ENCODE peak calls at places on chromosomes 1 and 21, in six cellular contexts. S is GM12878, X is K562, Z is A549, A is IMR-90, R is H1. U is an unnamed sample.
A peak's percentile ranks its signal among the peaks of the same experiment; 100 is the strongest.

GRCh38 chr1:117007719-117008013 is 6.1 kb downstream of the CD101 start:
- DNase-seq in Z (no peak), R (no peak), S (no peak), X (no peak), A (no peak), U (no peak)

GRCh38 chr1:81550753-81551152 is 250.0 kb upstream of the ADGRL2 start:
- DNase-seq in X (no peak), R (no peak), Z (no peak), A (no peak), S (no peak), U (no peak)

GRCh38 chr1:182159443-182159842 is 97.9 kb upstream of the ZNF648 start:
- DNase-seq in A (no peak), X (no peak), S (no peak), Z (no peak), R (no peak), U (no peak)

GRCh38 chr1:81635816-81636215 is 164.9 kb upstream of the ADGRL2 start:
- DNase-seq in S (no peak), A (no peak), R (no peak), X (no peak), Z (no peak), U (no peak)

GRCh38 chr1:234957330-234958065 is 171.1 kb downstream of the TOMM20 start:
- DNase-seq in R (peak; percentile 55), S (no peak), Z (peak; percentile 98), A (peak; percentile 93), X (peak; percentile 71), U (peak; percentile 99)

GRCh38 chr1:108816049-108816882 is 40.6 kb downstream of the AKNAD1 start:
- DNase-seq in A (peak; percentile 93), X (peak; percentile 35), Z (peak; percentile 44), S (no peak), R (no peak), U (peak; percentile 24)

GRCh38 chr1:180542113-180542512 is 16.7 kb upstream of the OVAAL start:
- DNase-seq in Z (no peak), A (no peak), X (no peak), S (no peak), R (no peak), U (no peak)

GRCh38 chr21:44425895-44426662 is 29.2 kb upstream of the LRRC3 start:
- DNase-seq in X (no peak), Z (no peak), S (no peak), R (no peak), A (no peak), U (no peak)

GRCh38 chr21:37365657-37366487 is 701 bp upstream of the DYRK1A start:
- DNase-seq in A (peak; percentile 45), X (peak; percentile 96), Z (peak; percentile 65), R (peak; percentile 86), S (no peak), U (peak; percentile 63)
- TF ChIP-seq POLR2A in A (peak; percentile 77), X (peak; percentile 81), Z (peak; percentile 52), R (peak; percentile 88), S (peak; percentile 60), U (peak; percentile 79)

GRCh38 chr1:93441589-93441988 is 6.3 kb upstream of the FNBP1L start:
- DNase-seq in R (no peak), A (no peak), S (no peak), Z (no peak), X (no peak), U (no peak)

GRCh38 chr1:93443456-93443855 is 4.5 kb upstream of the FNBP1L start:
- DNase-seq in X (no peak), S (no peak), A (no peak), R (no peak), Z (no peak), U (no peak)

GRCh38 chr1:93440272-93440671 is 7.6 kb upstream of the FNBP1L start:
- DNase-seq in S (no peak), X (no peak), Z (no peak), R (no peak), A (no peak), U (peak; percentile 71)

GRCh38 chr1:93438716-93439115 is 9.2 kb upstream of the FNBP1L start:
- DNase-seq in A (no peak), S (no peak), X (no peak), R (no peak), Z (no peak), U (no peak)

DNA sequence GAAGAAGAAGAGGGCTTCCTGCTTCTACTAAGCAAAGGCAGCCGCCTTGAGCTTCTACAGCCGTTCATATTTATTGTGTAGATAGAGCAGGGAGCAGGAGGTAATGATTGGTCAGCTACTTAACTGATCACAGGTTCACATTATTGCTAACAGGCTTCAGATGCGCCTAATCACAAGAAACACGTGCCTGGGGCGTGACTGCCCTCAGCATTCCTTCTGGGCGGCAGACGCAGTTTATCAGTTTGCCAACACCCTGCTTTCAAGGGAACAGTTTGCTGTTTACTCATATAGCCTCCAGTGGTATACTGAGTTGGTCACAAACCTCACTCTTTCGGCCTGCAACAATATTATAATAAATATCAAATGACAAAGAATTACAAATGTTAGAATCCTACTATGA is 5.6 kb upstream of the FNBP1L start:
- DNase-seq in S (no peak), X (peak; percentile 13), A (no peak), R (no peak), Z (peak; percentile 34), U (no peak)
- TF ChIP-seq RFX5 in S (no peak), X (no peak), A (no peak), R (no peak), Z (no peak), U (no peak)

DNA sequence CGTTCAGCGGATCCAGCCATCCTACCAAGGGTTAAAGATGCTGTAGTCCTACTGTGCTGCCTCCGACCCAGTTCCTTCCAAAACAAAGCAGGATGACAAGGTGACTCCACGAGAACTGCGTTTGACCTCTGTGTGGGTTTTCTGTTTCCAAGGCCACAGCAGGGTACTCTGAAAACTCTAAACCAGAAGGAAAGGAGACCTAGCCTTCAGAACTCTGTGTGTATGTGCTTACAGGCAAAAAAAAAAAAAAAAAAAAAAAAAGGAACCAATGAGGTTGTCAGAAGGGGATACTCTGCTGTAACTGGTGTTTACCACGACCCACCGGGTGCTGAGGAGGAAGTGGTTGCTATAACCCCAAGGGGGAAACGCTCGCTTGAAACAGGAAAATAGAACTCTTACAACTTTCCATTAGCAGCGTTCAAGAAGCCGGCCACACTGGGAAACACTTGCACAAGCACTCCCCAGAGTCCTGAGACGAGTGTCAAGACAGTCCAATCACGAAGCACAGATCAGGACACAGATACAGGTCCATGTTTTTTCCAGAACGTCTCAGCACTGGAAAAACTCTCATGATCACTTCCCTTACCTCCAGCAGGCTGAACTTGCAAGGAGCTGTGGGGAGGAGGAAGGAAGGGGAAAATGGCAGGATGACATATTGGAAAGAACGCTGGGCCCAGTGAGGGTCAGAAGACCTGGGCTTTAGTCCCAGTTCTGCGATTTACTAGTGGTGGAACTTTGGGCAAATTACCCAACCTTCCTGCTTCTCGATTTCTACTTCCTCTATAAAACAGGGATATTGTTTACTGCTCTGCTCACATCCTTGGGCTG is 64.0 kb downstream of the ITPKB start:
- DNase-seq in X (no peak), A (no peak), R (no peak), S (peak; percentile 71), Z (no peak), U (no peak)
- TF ChIP-seq POLR2A in X (no peak), A (no peak), R (no peak), S (no peak), Z (no peak), U (no peak)

GRCh38 chr1:26747048-26747447 is 40.7 kb upstream of the PIGV start:
- DNase-seq in R (no peak), S (no peak), A (no peak), X (no peak), Z (no peak), U (no peak)

GRCh38 chr1:26740958-26741357 is 45.1 kb downstream of the ARID1A start:
- DNase-seq in R (no peak), Z (no peak), S (no peak), A (no peak), X (no peak), U (no peak)

GRCh38 chr1:26745191-26745590 is 42.6 kb upstream of the PIGV start:
- DNase-seq in X (no peak), R (no peak), A (peak; percentile 47), Z (no peak), S (no peak), U (no peak)

GRCh38 chr1:26743426-26744059 is 44.2 kb upstream of the PIGV start:
- DNase-seq in X (no peak), A (no peak), Z (no peak), S (no peak), R (no peak), U (no peak)

GRCh38 chr1:26744075-26744958 is 43.4 kb upstream of the PIGV start:
- DNase-seq in A (peak; percentile 94), S (peak; percentile 99), X (peak; percentile 67), Z (peak; percentile 44), R (peak; percentile 59), U (peak; percentile 37)
- TF ChIP-seq RFX5 in A (no peak), S (no peak), X (no peak), Z (no peak), R (no peak), U (no peak)